ENCODE peak calls at places on chromosomes 4 and X, in eight cellular contexts. B is anterior cingulate cortex; E is CD8-positive, alpha-beta memory T cell; V is activated CD4-positive, CD25-positive, alpha-beta regulatory T cell; Y is GM23338; W is SJCRH30; J is stimulated activated CD4-positive, alpha-beta T cell treated with anti-CD3 and anti-CD28 coated beads, Interleukin-4, amount 100 ng/mL, for 4 hours; Z is iris pigment epithelial cell. S is an unnamed sample.

GRCh38 chr4:84856468-84856867 is 110.0 kb downstream of the WDFY3 start:
- DNase-seq in B (no peak), E (no peak), V (no peak), Y (peak), W (peak), J (no peak), Z (no peak), S (no peak)

GRCh38 chr4:186134254-186134653 is 29.8 kb downstream of the FAM149A start:
- DNase-seq in B (peak), E (no peak), V (no peak), Y (no peak), W (no peak), J (no peak), Z (no peak), S (peak)

GRCh38 chrX:21989415-21989814 is 42.7 kb upstream of the PHEX start:
- DNase-seq in B (no peak), E (no peak), V (no peak), Y (no peak), W (no peak), J (no peak), Z (no peak), S (no peak)

GRCh38 chrX:66918511-66918910 is 279.6 kb upstream of the EDA2R start:
- DNase-seq in B (no peak), E (no peak), V (no peak), Y (no peak), W (no peak), J (no peak), Z (no peak), S (no peak)

GRCh38 chr4:150518559-150518958 is 63.4 kb upstream of the MAB21L2 start:
- DNase-seq in B (no peak), E (no peak), V (no peak), Y (no peak), W (no peak), J (no peak), Z (peak), S (no peak)

GRCh38 chrX:40003071-40003981 is 94.4 kb downstream of the BCOR start:
- DNase-seq in B (no peak), E (no peak), V (no peak), Y (no peak), W (no peak), J (no peak), Z (no peak), S (no peak)

GRCh38 chrX:41491267-41492004 is 44.3 kb downstream of the NYX start:
- DNase-seq in B (no peak), E (no peak), V (no peak), Y (peak), W (peak), J (no peak), Z (peak), S (no peak)

GRCh38 chrX:141405878-141406492 is 163.7 kb upstream of the SPANXC start:
- DNase-seq in B (no peak), E (no peak), V (no peak), Y (no peak), W (no peak), J (no peak), Z (peak), S (no peak)

GRCh38 chrX:72296991-72297390 is 8.7 kb downstream of the CITED1 start:
- DNase-seq in B (no peak), E (no peak), V (no peak), Y (no peak), W (no peak), J (no peak), Z (no peak), S (no peak)

GRCh38 chr4:113635739-113636437 is 125.7 kb downstream of the CAMK2D start:
- DNase-seq in B (no peak), E (no peak), V (no peak), Y (no peak), W (no peak), J (no peak), Z (peak), S (no peak)

GRCh38 chr4:100061835-100062234 is 111.8 kb upstream of the H2AZ1 start:
- DNase-seq in B (no peak), E (no peak), V (no peak), Y (no peak), W (no peak), J (no peak), Z (peak), S (no peak)